ENCODE peak calls at places on chromosomes 11 and 22, in five cellular contexts. R, X, V, H and J are unnamed samples.

GRCh38 chr11:8370812-8371515 is 107.3 kb upstream of the LMO1 start:
- DNase-seq in R (no peak), X (no peak), H (no peak), V (no peak), J (no peak)

GRCh38 chr11:110710520-110711381 is 1.5 kb downstream of the ARHGAP20 start:
- DNase-seq in H (no peak), R (no peak), X (peak; percentile 47), V (no peak), J (no peak)

GRCh38 chr11:70630816-70631623 is 232.7 kb downstream of the CTTN start:
- DNase-seq in H (no peak), X (no peak), V (no peak), R (no peak), J (no peak)

GRCh38 chr11:47186076-47186936 is at the start of gene PACSIN3:
- DNase-seq in V (peak; percentile 40), X (no peak), R (peak; percentile 58), H (peak; percentile 45), J (no peak)

GRCh38 chr11:11622772-11623531 is 1.1 kb upstream of the GALNT18 start:
- DNase-seq in H (no peak), X (no peak), V (no peak), R (no peak), J (no peak)

GRCh38 chr11:112793416-112793815 is 167.8 kb upstream of the NCAM1 start:
- DNase-seq in V (no peak), R (no peak), H (no peak), X (no peak), J (no peak)

GRCh38 chr11:128658499-128658898 is 35.4 kb upstream of the FLI1 start:
- DNase-seq in R (no peak), H (no peak), V (no peak), X (no peak), J (no peak)

GRCh38 chr11:70537576-70538571 is 139.5 kb downstream of the CTTN start:
- DNase-seq in H (no peak), V (no peak), R (no peak), X (no peak), J (no peak)

GRCh38 chr22:18067548-18068341 is 10.0 kb upstream of the PEX26 start:
- DNase-seq in R (no peak), V (no peak), H (no peak), X (no peak), J (no peak)

GRCh38 chr11:9264381-9265210 is 554 bp downstream of the DENND5A start:
- DNase-seq in H (no peak), X (peak; percentile 69), R (peak; percentile 47), V (peak; percentile 31), J (peak; percentile 65)

GRCh38 chr11:36253238-36253637 is 36.0 kb downstream of the COMMD9 start:
- DNase-seq in X (no peak), H (no peak), V (no peak), R (no peak), J (no peak)

GRCh38 chr11:57515332-57516060 is at the start of gene SLC43A1:
- DNase-seq in V (no peak), X (peak; percentile 61), H (peak; percentile 64), R (no peak), J (no peak)

GRCh38 chr11:74284466-74284865 is 27.0 kb downstream of the P4HA3 start:
- DNase-seq in R (no peak), X (no peak), V (no peak), H (no peak), J (no peak)

GRCh38 chr11:119786431-119787073 is 57.6 kb upstream of the NECTIN1 start:
- DNase-seq in V (no peak), H (peak; percentile 49), R (no peak), X (no peak), J (no peak)

GRCh38 chr11:116400081-116400480 is 372.7 kb downstream of the BUD13 start:
- DNase-seq in H (no peak), V (no peak), R (no peak), X (no peak), J (no peak)

GRCh38 chr11:117877120-117877784 is 794 bp upstream of the FXYD6 start:
- DNase-seq in H (no peak), R (no peak), V (no peak), X (no peak), J (no peak)

GRCh38 chr11:1150095-1150494 is 7.7 kb upstream of the MUC5AC start:
- DNase-seq in V (no peak), H (no peak), X (no peak), R (no peak), J (no peak)

GRCh38 chr11:42175203-42175602 is 715.8 kb upstream of the LRRC4C start:
- DNase-seq in V (no peak), R (no peak), H (no peak), X (no peak), J (peak; percentile 47)

GRCh38 chr22:28252539-28252938 is 333.5 kb upstream of the PITPNB start:
- DNase-seq in H (no peak), X (no peak), V (no peak), R (no peak), J (no peak)

GRCh38 chr11:45259607-45260006 is 26.5 kb downstream of the SYT13 start:
- DNase-seq in H (no peak), R (peak; percentile 46), X (no peak), V (no peak), J (no peak)

GRCh38 chr11:129791515-129791914 is 24.1 kb upstream of the TMEM45B start:
- DNase-seq in R (no peak), H (no peak), V (no peak), X (no peak), J (no peak)

GRCh38 chr11:46363455-46363920 is 16.2 kb downstream of the DGKZ start:
- DNase-seq in V (no peak), R (no peak), X (no peak), H (no peak), J (no peak)

GRCh38 chr11:35211952-35212351 is 73.0 kb downstream of the CD44 start:
- DNase-seq in H (no peak), V (no peak), X (no peak), R (no peak), J (no peak)

GRCh38 chr22:38314140-38314991 is 2.9 kb downstream of the CSNK1E start:
- DNase-seq in X (no peak), R (no peak), V (no peak), H (peak; percentile 55), J (no peak)

GRCh38 chr11:115848080-115848479 is 343.9 kb upstream of the CADM1 start:
- DNase-seq in X (no peak), V (no peak), H (no peak), R (no peak), J (no peak)

GRCh38 chr11:37313266-37313665 is 715.2 kb upstream of the RAG2 start:
- DNase-seq in V (no peak), R (no peak), H (no peak), X (no peak), J (no peak)

GRCh38 chr11:108009497-108010360 is 1.0 kb downstream of the CUL5 start:
- DNase-seq in H (no peak), X (no peak), R (no peak), V (no peak), J (no peak)

GRCh38 chr22:38467904-38468760 is at the start of gene KDELR3:
- DNase-seq in V (no peak), R (no peak), H (peak; percentile 53), X (peak; percentile 26), J (peak; percentile 40)

GRCh38 chr11:25981998-25982397 is 349.9 kb upstream of the ANO3 start:
- DNase-seq in H (peak; percentile 77), X (peak; percentile 26), V (peak; percentile 44), R (peak; percentile 57), J (peak; percentile 24)

GRCh38 chr11:126083829-126084607 is 21.4 kb upstream of the CDON start:
- DNase-seq in R (no peak), V (peak; percentile 73), X (no peak), H (peak; percentile 50), J (no peak)

GRCh38 chr11:126082251-126083109 is 19.8 kb upstream of the CDON start:
- DNase-seq in H (no peak), X (no peak), R (no peak), V (no peak), J (no peak)

GRCh38 chr11:126081915-126082250 is 19.2 kb upstream of the CDON start:
- DNase-seq in H (no peak), V (no peak), R (no peak), X (no peak), J (no peak)

GRCh38 chr11:126079640-126080205 is 17.1 kb upstream of the CDON start:
- DNase-seq in R (no peak), X (no peak), V (no peak), H (no peak), J (no peak)

DNA sequence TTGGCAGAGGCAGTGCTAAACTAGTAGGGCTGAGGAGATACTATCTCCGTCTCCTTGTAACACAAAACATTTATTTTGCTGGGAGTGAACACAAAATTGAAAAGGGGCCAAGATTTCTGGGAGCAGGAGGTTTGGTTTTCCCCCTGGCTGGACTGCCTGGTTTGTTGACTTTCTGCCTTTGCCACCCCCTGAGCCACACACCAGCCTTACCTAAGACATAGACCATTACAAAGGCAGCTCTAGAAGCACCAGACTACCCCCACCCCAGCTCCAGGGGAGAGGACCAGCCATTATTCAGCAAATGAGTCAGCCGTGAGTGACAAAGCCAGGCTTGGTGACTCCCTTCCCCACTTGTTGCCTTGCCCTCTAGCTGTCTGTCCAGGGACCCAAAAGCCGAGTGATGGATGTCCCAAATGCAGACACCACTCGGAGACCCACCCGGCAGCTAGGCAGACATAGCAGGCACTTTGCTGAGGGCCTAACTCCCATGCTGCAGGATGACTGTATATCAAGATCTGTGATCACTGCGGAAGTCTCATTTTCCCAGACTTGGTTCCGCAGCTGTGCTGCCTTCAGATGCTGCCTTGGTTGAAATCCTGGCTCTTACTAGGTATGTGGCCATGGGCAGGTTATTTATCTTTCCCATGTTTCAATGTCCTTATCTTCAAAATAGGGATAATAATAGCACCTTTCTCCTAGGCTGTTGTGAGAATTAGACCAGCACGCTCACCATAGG is 17.7 kb upstream of the CDON start:
- DNase-seq in R (no peak), H (no peak), X (no peak), V (no peak), J (no peak)
- H3K4me3 ChIP-seq in R (no peak overlapping the region), H (no peak overlapping the region), X (no peak overlapping the region), V (no peak overlapping the region), J (no peak overlapping the region)

GRCh38 chr22:23235425-23235824 is 55.1 kb downstream of the BCR start:
- DNase-seq in V (no peak), H (no peak), R (no peak), X (no peak), J (no peak)
- H3K4me3 ChIP-seq in V (no peak overlapping the region), H (no peak overlapping the region), R (no peak overlapping the region), X (no peak overlapping the region), J (no peak overlapping the region)

GRCh38 chr11:12692238-12693074 is 18.2 kb downstream of the TEAD1 start:
- DNase-seq in R (peak; percentile 89), H (no peak), X (peak; percentile 82), V (no peak), J (peak; percentile 97)
- H3K4me3 ChIP-seq in R (peak overlapping the region; percentile 31), H (no peak overlapping the region), X (no peak overlapping the region), V (peak overlapping the region; percentile 29), J (peak overlapping the region; percentile 28)

DNA sequence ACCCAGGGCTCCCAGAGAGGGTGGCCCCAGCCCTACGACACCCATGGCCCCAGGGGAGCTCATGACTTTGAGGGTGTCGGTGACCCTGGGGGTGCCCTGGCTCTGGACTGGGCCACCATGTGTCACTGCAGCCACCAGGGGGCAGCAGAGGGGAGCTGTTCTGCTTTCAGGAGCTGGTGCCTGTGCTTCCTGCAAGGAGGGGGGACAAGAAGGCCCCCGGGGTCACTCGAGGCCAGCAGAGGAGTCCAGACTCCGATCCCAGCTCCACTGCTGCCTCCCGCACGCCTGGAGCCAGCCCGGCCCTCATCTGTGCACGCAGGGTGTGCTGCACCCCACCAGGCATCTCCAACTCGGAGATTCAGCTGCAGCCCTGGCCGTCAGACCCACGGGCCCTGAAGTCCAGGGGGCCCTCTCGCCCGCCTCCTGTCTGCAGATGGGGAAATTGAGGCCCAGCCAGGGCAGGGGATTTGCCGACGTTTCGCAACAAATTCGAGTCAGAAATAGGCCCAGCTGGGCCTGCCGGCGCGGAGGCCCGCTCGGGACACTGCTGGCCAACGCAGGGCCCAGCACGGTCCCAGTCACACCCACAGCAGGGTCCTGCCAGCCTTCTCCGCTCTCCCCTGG is 29.5 kb upstream of the WNT7B start:
- DNase-seq in R (peak; percentile 85), H (peak; percentile 82), V (peak; percentile 83), X (peak; percentile 93), J (peak; percentile 68)
- H3K4me3 ChIP-seq in R (peak overlapping the region; percentile 35), H (no peak overlapping the region), V (no peak overlapping the region), X (no peak overlapping the region), J (peak overlapping the region; percentile 7)